ENCODE peak calls at places on chromosomes 12 and 14, in nine cellular contexts. W, F, L, J, X, Z, T, N and K are unnamed samples.

GRCh38 chr12:124663771-124664366 is 96.5 kb upstream of the NCOR2 start:
- DNase-seq in L (no peak), N (no peak), Z (no peak), X (no peak), J (no peak), W (no peak), T (no peak), F (no peak), K (no peak)

GRCh38 chr12:53219116-53219955 is 12.3 kb upstream of the ITGB7 start:
- DNase-seq in J (peak; percentile 29), X (peak; percentile 66), F (peak; percentile 52), Z (peak; percentile 79), W (peak; percentile 61), L (peak; percentile 86), T (peak; percentile 57), N (peak; percentile 44), K (peak; percentile 35)

GRCh38 chr14:74962493-74962892 is 7.1 kb upstream of the PGF start:
- DNase-seq in Z (no peak), N (no peak), X (no peak), T (no peak), F (no peak), L (no peak), J (no peak), W (no peak), K (no peak)

GRCh38 chr12:123150804-123151678 is at the start of gene PITPNM2:
- DNase-seq in J (no peak), T (peak; percentile 56), N (peak; percentile 35), Z (peak; percentile 90), X (peak; percentile 58), W (peak; percentile 74), L (peak; percentile 91), F (no peak), K (peak; percentile 58)

GRCh38 chr14:24848427-24848826 is 201.5 kb downstream of the STXBP6 start:
- DNase-seq in X (peak; percentile 76), W (no peak), J (no peak), L (no peak), F (peak; percentile 24), Z (no peak), T (no peak), N (peak; percentile 74), K (no peak)

GRCh38 chr14:91414475-91415342 is 2.9 kb downstream of the CCDC88C start:
- DNase-seq in J (no peak), F (no peak), X (no peak), N (no peak), L (no peak), T (no peak), W (no peak), Z (no peak), K (no peak)

GRCh38 chr14:105536051-105536450 is 9.7 kb downstream of the TMEM121 start:
- DNase-seq in T (no peak), N (no peak), X (no peak), W (no peak), F (no peak), L (peak; percentile 70), Z (no peak), J (no peak), K (no peak)

GRCh38 chr12:55068416-55069010 is 48.7 kb downstream of the NEUROD4 start:
- DNase-seq in L (no peak), J (peak; percentile 87), T (peak; percentile 65), X (peak; percentile 43), F (peak; percentile 48), W (no peak), N (peak; percentile 64), Z (peak; percentile 61), K (no peak)

GRCh38 chr14:73728106-73729014 is 14.2 kb upstream of the PNMA1 start:
- DNase-seq in X (peak; percentile 63), N (peak; percentile 84), W (peak; percentile 86), L (peak; percentile 94), Z (peak; percentile 87), T (peak; percentile 86), F (peak; percentile 63), J (peak; percentile 90), K (peak; percentile 83)

GRCh38 chr12:120847392-120848157 is 56.6 kb downstream of the SPPL3 start:
- DNase-seq in F (no peak), T (peak; percentile 32), X (no peak), L (no peak), J (no peak), W (no peak), Z (peak; percentile 47), N (peak; percentile 36), K (no peak)

GRCh38 chr14:105475916-105476845 is 1.6 kb downstream of the CRIP2 start:
- DNase-seq in F (no peak), L (peak; percentile 90), W (peak; percentile 84), N (peak; percentile 19), T (peak; percentile 25), X (peak; percentile 18), Z (no peak), J (peak; percentile 67), K (no peak)

GRCh38 chr14:50530358-50530757 is 2.0 kb downstream of the MAP4K5 start:
- DNase-seq in F (no peak), N (peak; percentile 64), Z (no peak), L (no peak), W (no peak), T (no peak), J (no peak), X (peak; percentile 69), K (no peak)

GRCh38 chr14:64704743-64705405 is 650 bp downstream of the PLEKHG3 start:
- DNase-seq in T (no peak), L (peak; percentile 88), Z (peak; percentile 22), F (no peak), N (no peak), X (peak; percentile 15), W (peak; percentile 49), J (no peak), K (peak; percentile 42)

GRCh38 chr14:106691601-106692291 is 1165.4 kb downstream of the TMEM121 start:
- DNase-seq in L (peak; percentile 78), J (no peak), T (no peak), N (no peak), X (no peak), W (peak; percentile 20), Z (peak; percentile 73), F (no peak), K (peak; percentile 44)
- TF ChIP-seq CTCF in L (peak; percentile 29), J (peak; percentile 35), T (peak; percentile 33), N (peak; percentile 12), X (peak; percentile 1), W (peak; percentile 19), Z (peak; percentile 99), F (peak; percentile 31), K (peak; percentile 44)

DNA sequence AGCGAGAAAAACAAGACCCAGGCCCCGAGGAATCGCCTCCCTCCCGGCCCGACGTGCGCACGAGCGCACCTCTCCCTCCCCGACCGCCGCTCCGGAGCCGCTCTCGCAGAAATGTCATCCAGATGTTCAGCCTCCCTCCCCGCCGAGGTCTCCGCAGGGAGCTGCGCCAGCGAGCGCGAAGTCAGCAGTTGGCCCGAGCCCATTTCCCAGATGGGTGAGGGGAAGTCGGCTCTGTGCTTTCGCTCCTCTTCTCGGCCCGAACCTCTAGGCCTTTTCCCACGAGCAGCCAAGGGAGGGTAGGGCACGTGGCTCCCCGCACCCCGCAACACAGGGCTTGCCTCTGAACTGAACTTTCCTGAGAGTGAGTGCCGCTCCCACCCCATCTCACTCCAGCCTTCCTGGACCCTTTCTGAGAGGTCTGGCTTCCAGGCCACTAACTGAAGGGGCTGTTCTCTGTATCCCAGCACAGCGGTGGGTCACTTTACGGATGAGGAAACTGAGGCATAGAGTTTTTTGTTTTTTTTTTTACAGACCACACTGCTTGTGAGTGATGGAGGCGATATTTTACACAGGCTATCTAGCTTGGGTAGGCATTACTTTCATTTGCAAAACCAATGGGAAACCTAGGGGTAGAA is 1.0 kb upstream of the TGFB3 start:
- DNase-seq in T (peak; percentile 40), J (no peak), X (peak; percentile 61), W (peak; percentile 83), L (no peak), Z (no peak), F (peak; percentile 39), N (peak; percentile 82), K (no peak)
- TF ChIP-seq CTCF in T (peak; percentile 6), J (no peak), X (no peak), W (peak; percentile 16), L (peak; percentile 42), Z (no peak), F (no peak), N (no peak), K (peak; percentile 29)

DNA sequence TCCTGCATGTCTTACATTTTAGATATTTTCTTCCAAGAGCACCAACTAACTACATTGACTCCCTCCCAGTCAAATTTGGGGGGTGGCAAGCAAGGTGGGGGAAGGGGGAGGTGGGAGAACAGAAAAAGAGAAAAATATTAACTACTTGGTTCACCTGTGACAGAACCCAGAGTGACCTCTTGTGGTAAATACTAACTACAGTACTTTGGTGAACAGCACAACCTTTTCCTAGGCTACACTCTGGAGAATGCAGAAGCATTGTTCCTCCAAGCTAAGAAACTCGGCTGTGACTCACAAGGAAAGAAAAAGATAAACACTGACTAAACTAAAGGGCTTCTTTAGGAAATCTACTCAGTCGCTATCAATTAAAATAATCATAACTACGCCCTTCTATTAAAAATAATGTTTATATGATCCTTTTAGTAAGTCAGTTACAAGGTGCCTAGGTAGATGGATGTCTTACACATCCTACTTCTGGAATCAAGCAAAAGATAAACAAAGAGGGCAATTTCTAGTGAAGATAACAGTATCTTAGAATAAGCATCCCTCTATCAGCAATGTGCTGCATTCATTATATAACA is 5.4 kb downstream of the KCNH5 start:
- DNase-seq in Z (no peak), J (no peak), L (no peak), F (peak; percentile 50), W (no peak), X (peak; percentile 84), N (peak; percentile 67), T (peak; percentile 55), K (no peak)
- TF ChIP-seq CTCF in Z (no peak), J (peak; percentile 84), L (no peak), F (peak; percentile 43), W (peak; percentile 9), X (peak; percentile 47), N (peak; percentile 51), T (peak; percentile 75), K (no peak)

GRCh38 chr12:89311703-89312293 is 40.5 kb downstream of the DUSP6 start:
- DNase-seq in J (no peak), X (no peak), N (no peak), L (no peak), W (no peak), T (no peak), Z (no peak), F (no peak), K (no peak)
- TF ChIP-seq CTCF in J (no peak), X (no peak), N (no peak), L (no peak), W (no peak), T (no peak), Z (no peak), F (no peak), K (no peak)

DNA sequence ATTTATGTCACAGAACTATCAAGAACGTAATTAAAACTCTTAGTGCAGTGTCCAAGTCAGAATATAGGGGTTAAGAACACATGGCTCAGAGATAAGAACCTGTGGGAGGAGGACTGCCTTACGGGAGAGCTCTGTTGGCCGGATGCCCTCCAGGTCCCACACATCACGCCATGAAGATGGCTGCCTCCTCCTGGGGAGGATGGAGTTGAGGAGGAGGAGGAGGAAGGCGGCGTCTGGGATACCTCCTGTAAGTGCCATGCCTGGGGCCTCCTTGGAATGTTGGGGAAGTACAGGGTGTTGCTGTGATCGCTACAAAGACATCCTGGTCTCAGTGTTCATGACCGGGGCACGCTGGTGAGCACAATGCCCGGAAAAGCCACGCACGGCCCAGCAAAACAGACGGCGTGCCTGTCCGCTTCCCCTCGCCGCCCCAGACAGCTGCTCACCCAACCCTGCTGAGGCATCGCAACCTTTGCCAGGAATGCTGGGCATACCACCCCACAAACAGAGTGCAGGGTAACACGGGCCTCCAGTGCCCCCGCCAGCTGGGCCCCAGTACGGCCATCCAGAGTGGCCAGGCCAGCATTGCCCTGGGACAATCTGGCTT is 28.7 kb upstream of the CD9 start:
- DNase-seq in F (no peak), X (no peak), J (no peak), Z (no peak), T (no peak), L (no peak), W (peak; percentile 75), N (no peak), K (no peak)
- TF ChIP-seq CTCF in F (no peak), X (no peak), J (no peak), Z (no peak), T (no peak), L (no peak), W (no peak), N (no peak), K (no peak)